ENCODE peak calls at places on chromosomes 13 and 19, in eight cellular contexts. P is BJ; Z is CD4-positive, alpha-beta memory T cell; X is fibroblast of the aortic adventitia; V is GM23338; W is stomach; L is right atrium auricular region; K is GM12864. Q is an unnamed sample.

GRCh38 chr13:95236774-95237173 is 64.5 kb downstream of the ABCC4 start:
- DNase-seq in P (no peak), Z (no peak), X (no peak), V (no peak), W (peak; percentile 58), L (no peak), K (no peak), Q (no peak)

GRCh38 chr13:113863511-113864302 is at the start of gene GAS6:
- DNase-seq in P (no peak), Z (no peak), X (peak; percentile 34), V (peak; percentile 48), W (peak; percentile 72), L (no peak), K (no peak), Q (peak; percentile 72)

GRCh38 chr13:24184265-24184841 is 23.8 kb downstream of the SPATA13 start:
- DNase-seq in P (no peak), Z (no peak), X (no peak), V (no peak), W (no peak), L (no peak), K (no peak), Q (no peak)

GRCh38 chr19:2638417-2638940 is 64.0 kb downstream of the GNG7 start:
- DNase-seq in P (no peak), Z (no peak), X (no peak), V (no peak), W (no peak), L (no peak), K (no peak), Q (no peak)

GRCh38 chr19:45356760-45357444 is 13.5 kb downstream of the ERCC2 start:
- DNase-seq in P (no peak), Z (no peak), X (no peak), V (no peak), W (no peak), L (no peak), K (no peak), Q (no peak)

GRCh38 chr19:46932346-46932745 is 71.5 kb downstream of the ARHGAP35 start:
- DNase-seq in P (no peak), Z (no peak), X (peak; percentile 51), V (no peak), W (no peak), L (no peak), K (no peak), Q (peak; percentile 85)

GRCh38 chr13:30443957-30444404 is 21.7 kb downstream of the UBE2L5 start:
- DNase-seq in P (no peak), Z (no peak), X (no peak), V (no peak), W (no peak), L (no peak), K (no peak), Q (no peak)

GRCh38 chr19:50505856-50506611 is 5.0 kb downstream of the JOSD2 start:
- DNase-seq in P (no peak), Z (no peak), X (no peak), V (no peak), W (no peak), L (no peak), K (no peak), Q (no peak)

GRCh38 chr19:14555918-14556661 is 15.8 kb downstream of the NDUFB7 start:
- DNase-seq in P (no peak), Z (no peak), X (no peak), V (no peak), W (no peak), L (no peak), K (no peak), Q (no peak)

DNA sequence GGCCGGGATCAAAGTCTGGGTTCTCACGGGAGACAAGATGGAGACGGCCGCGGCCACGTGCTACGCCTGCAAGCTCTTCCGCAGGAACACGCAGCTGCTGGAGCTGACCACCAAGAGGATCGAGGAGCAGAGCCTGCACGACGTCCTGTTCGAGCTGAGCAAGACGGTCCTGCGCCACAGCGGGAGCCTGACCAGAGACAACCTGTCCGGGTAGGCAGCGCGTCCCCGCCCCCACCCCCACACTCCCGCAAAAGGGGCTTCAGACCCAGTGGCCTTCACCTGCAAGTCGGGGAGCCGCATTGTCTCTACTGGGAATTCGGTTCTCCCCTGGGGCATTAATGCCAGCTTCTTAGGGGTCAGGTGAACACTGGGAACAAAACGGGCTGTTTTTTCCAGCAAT is 114.7 kb upstream of the MCF2L start:
- DNase-seq in P (no peak), Z (no peak), X (no peak), V (no peak), W (no peak), L (no peak), K (no peak), Q (no peak)
- H3K4me3 ChIP-seq in P (no peak overlapping the region), Z (no peak overlapping the region), X (no peak overlapping the region), V (no peak overlapping the region), W (no peak overlapping the region), L (no peak overlapping the region), K (no peak overlapping the region), Q (no peak overlapping the region)

DNA sequence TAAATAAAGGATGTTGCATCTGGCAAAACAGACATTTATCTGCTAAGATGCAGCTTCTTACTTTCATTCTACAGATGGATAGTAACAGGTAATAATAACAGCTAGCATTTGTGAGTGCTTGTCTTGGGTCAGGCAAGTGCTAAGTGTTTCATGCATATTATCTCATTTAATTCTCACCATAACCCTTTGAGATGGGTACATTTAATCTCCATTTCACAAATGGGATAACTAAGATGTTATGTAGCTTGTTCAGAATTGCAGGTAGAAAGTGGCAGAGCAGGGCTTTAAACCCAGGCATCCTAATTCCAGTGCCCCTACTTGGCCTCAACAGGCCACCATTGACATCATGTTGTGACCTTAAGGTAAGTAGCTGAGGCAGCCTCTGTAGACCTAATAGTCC is 69.8 kb downstream of the LMO7 start:
- DNase-seq in P (no peak), Z (no peak), X (no peak), V (no peak), W (no peak), L (no peak), K (no peak), Q (no peak)
- H3K4me3 ChIP-seq in P (no peak overlapping the region), Z (no peak overlapping the region), X (no peak overlapping the region), V (no peak overlapping the region), W (no peak overlapping the region), L (no peak overlapping the region), K (no peak overlapping the region), Q (no peak overlapping the region)

GRCh38 chr19:407501-408440 is 1.2 kb downstream of the C2CD4C start:
- DNase-seq in P (no peak), Z (no peak), X (no peak), V (no peak), W (no peak), L (no peak), K (no peak), Q (no peak)
- H3K4me3 ChIP-seq in P (no peak overlapping the region), Z (no peak overlapping the region), X (no peak overlapping the region), V (peak overlapping the region; percentile 76), W (peak overlapping the region; percentile 57), L (peak overlapping the region; percentile 41), K (no peak overlapping the region), Q (no peak overlapping the region)

GRCh38 chr13:73704587-73704986 is 429.6 kb downstream of the KLF12 start:
- DNase-seq in P (no peak), Z (no peak), X (no peak), V (no peak), W (no peak), L (no peak), K (no peak), Q (no peak)
- H3K4me3 ChIP-seq in P (no peak overlapping the region), Z (no peak overlapping the region), X (no peak overlapping the region), V (no peak overlapping the region), W (no peak overlapping the region), L (no peak overlapping the region), K (no peak overlapping the region), Q (no peak overlapping the region)

GRCh38 chr13:65585346-65585745 is 1644.8 kb downstream of the PCDH9 start:
- DNase-seq in P (no peak), Z (no peak), X (no peak), V (no peak), W (no peak), L (no peak), K (no peak), Q (no peak)

GRCh38 chr13:65584126-65584525 is 1646.0 kb downstream of the PCDH9 start:
- DNase-seq in P (no peak), Z (no peak), X (no peak), V (peak; percentile 46), W (no peak), L (no peak), K (no peak), Q (no peak)

GRCh38 chr13:65582160-65582559 is 1648.0 kb downstream of the PCDH9 start:
- DNase-seq in P (no peak), Z (no peak), X (no peak), V (peak; percentile 4), W (no peak), L (no peak), K (no peak), Q (no peak)
- H3K4me3 ChIP-seq in P (no peak overlapping the region), Z (no peak overlapping the region), X (no peak overlapping the region), V (no peak overlapping the region), W (no peak overlapping the region), L (no peak overlapping the region), K (no peak overlapping the region), Q (no peak overlapping the region)